ENCODE peak calls at places on chromosomes 1 and 21, in nine cellular contexts. F is fibroblast of pulmonary artery; K is posterior vena cava; U is GM23338; P is activated T-cell treated with anti-CD3 and anti-CD28 coated beads, Interleukin-2, amount 50 U/mL, for 72 hours; Q is activated naive CD8-positive, alpha-beta T cell treated with anti-CD3 and anti-CD28 coated beads, Interleukin-2, amount 50 U/mL, for 24 hours; M is hypothalamus; S is body of pancreas; G is B cell. V is an unnamed sample.
A peak's percentile ranks its signal among the peaks of the same experiment; 100 is the strongest.

GRCh38 chr1:99570486-99571089 is 75.3 kb upstream of the PALMD start:
- DNase-seq in M (no peak), P (no peak), S (no peak), K (no peak), U (no peak), Q (no peak), G (no peak), F (no peak), V (no peak)

GRCh38 chr21:41369105-41369914 is 7.5 kb downstream of the MX2 start:
- DNase-seq in U (peak; percentile 83), F (no peak), S (peak; percentile 33), K (no peak), G (peak; percentile 69), Q (peak; percentile 32), P (peak; percentile 47), M (no peak), V (no peak)

GRCh38 chr1:53076165-53076564 is 14.2 kb downstream of the PODN start:
- DNase-seq in P (no peak), U (no peak), Q (no peak), M (no peak), S (no peak), K (peak; percentile 65), G (no peak), F (no peak), V (no peak)

GRCh38 chr1:98429851-98430496 is 231.5 kb upstream of the SNX7 start:
- DNase-seq in G (no peak), U (no peak), K (no peak), F (no peak), Q (no peak), M (no peak), P (no peak), S (peak; percentile 64), V (no peak)

GRCh38 chr21:31665397-31665796 is 5.9 kb downstream of the SOD1 start:
- DNase-seq in U (no peak), G (no peak), P (peak; percentile 21), Q (peak; percentile 23), K (no peak), S (peak; percentile 9), M (no peak), F (peak; percentile 35), V (peak; percentile 21)

GRCh38 chr1:16375521-16376359 is 8.7 kb downstream of the SZRD1 start:
- DNase-seq in G (no peak), K (no peak), Q (no peak), P (no peak), M (no peak), U (no peak), S (no peak), F (peak; percentile 90), V (no peak)

GRCh38 chr21:43361493-43362296 is 65.2 kb downstream of the SIK1 start:
- DNase-seq in U (peak; percentile 25), P (peak; percentile 14), G (peak; percentile 70), F (no peak), Q (peak; percentile 33), K (no peak), M (no peak), S (no peak), V (no peak)

GRCh38 chr1:231192620-231193163 is 30.8 kb downstream of the TRIM67 start:
- DNase-seq in U (no peak), S (peak; percentile 85), K (peak; percentile 63), Q (no peak), P (no peak), G (no peak), F (peak; percentile 35), M (peak; percentile 69), V (no peak)

GRCh38 chr1:30232288-30232899 is 491.0 kb downstream of the MATN1 start:
- DNase-seq in U (peak; percentile 71), K (no peak), G (no peak), F (no peak), M (no peak), S (no peak), Q (peak; percentile 15), P (peak; percentile 22), V (no peak)

GRCh38 chr1:198676253-198676652 is 37.4 kb downstream of the PTPRC start:
- DNase-seq in G (no peak), P (peak; percentile 39), K (no peak), F (no peak), U (no peak), S (no peak), Q (no peak), M (no peak), V (no peak)

GRCh38 chr1:229570891-229571516 is 12.5 kb upstream of the ABCB10 start:
- DNase-seq in Q (no peak), S (peak; percentile 53), U (no peak), K (no peak), F (no peak), M (no peak), P (no peak), G (no peak), V (no peak)

GRCh38 chr1:166671627-166672026 is 167.6 kb upstream of the POGK start:
- DNase-seq in Q (no peak), P (no peak), M (no peak), S (no peak), F (no peak), K (no peak), G (no peak), U (no peak), V (no peak)

GRCh38 chr1:14570514-14570913 is 28.0 kb upstream of the KAZN start:
- DNase-seq in Q (no peak), K (no peak), G (no peak), F (no peak), P (no peak), S (no peak), U (no peak), M (no peak), V (no peak)

GRCh38 chr21:39660191-39660590 is 47.5 kb downstream of the B3GALT5 start:
- DNase-seq in G (no peak), U (no peak), S (peak; percentile 78), F (peak; percentile 28), P (no peak), M (no peak), Q (no peak), K (no peak), V (no peak)

GRCh38 chr1:160942926-160943325 is 11.7 kb downstream of the ITLN2 start:
- DNase-seq in S (peak; percentile 5), M (no peak), Q (no peak), U (peak; percentile 55), P (no peak), K (no peak), F (peak; percentile 35), G (no peak), V (no peak)

GRCh38 chr1:56590520-56591011 is 11.2 kb upstream of the PLPP3 start:
- DNase-seq in F (peak; percentile 62), M (no peak), U (no peak), P (no peak), K (no peak), S (no peak), Q (no peak), G (no peak), V (no peak)

GRCh38 chr1:25912076-25912831 is 6.0 kb upstream of the STMN1 start:
- DNase-seq in U (no peak), S (no peak), G (no peak), K (no peak), F (peak; percentile 77), P (no peak), Q (no peak), M (no peak), V (no peak)

GRCh38 chr1:19166066-19166465 is 44.0 kb downstream of the UBR4 start:
- DNase-seq in G (no peak), Q (no peak), M (no peak), S (no peak), F (no peak), U (no peak), K (no peak), P (no peak), V (no peak)

GRCh38 chr1:158153179-158153578 is 27.5 kb upstream of the CD1D start:
- DNase-seq in M (no peak), K (no peak), F (peak; percentile 4), P (no peak), U (no peak), S (no peak), Q (no peak), G (no peak), V (no peak)

GRCh38 chr1:8903908-8904650 is 25.6 kb upstream of the ENO1 start:
- DNase-seq in S (peak; percentile 68), F (peak; percentile 96), M (no peak), K (peak; percentile 78), U (no peak), Q (no peak), G (no peak), P (no peak), V (peak; percentile 55)

GRCh38 chr1:147808025-147808424 is 47.6 kb upstream of the GJA5 start:
- DNase-seq in P (no peak), M (no peak), K (no peak), S (peak; percentile 25), F (peak; percentile 84), G (no peak), U (peak; percentile 35), Q (no peak), V (no peak)

GRCh38 chr1:155072531-155073289 is 5.9 kb upstream of the EFNA3 start:
- DNase-seq in P (no peak), F (no peak), U (no peak), K (no peak), G (no peak), Q (no peak), S (no peak), M (no peak), V (no peak)

GRCh38 chr1:119372493-119373086 is 4.0 kb downstream of the HAO2 start:
- DNase-seq in M (no peak), G (no peak), K (no peak), F (peak; percentile 34), P (peak; percentile 5), Q (no peak), U (peak; percentile 90), S (peak; percentile 8), V (peak; percentile 9)

GRCh38 chr1:194975913-194976312 is 1632.3 kb downstream of the KCNT2 start:
- DNase-seq in S (no peak), K (no peak), G (no peak), U (no peak), F (peak; percentile 3), Q (no peak), P (no peak), M (no peak), V (no peak)

GRCh38 chr1:164560076-164560475 is 1.1 kb downstream of the PBX1 start:
- DNase-seq in S (peak; percentile 4), F (peak; percentile 32), P (no peak), M (no peak), K (no peak), Q (no peak), G (no peak), U (no peak), V (no peak)

GRCh38 chr1:201379733-201380242 is 2.3 kb upstream of the TNNT2 start:
- DNase-seq in M (no peak), G (no peak), Q (no peak), F (no peak), U (no peak), S (no peak), P (no peak), K (no peak), V (no peak)

GRCh38 chr1:40027647-40028046 is 12.9 kb upstream of the CAP1 start:
- DNase-seq in K (no peak), Q (no peak), F (no peak), G (no peak), P (no peak), S (no peak), M (no peak), U (no peak), V (no peak)

GRCh38 chr1:109193653-109194590 is 19.8 kb upstream of the SARS1 start:
- DNase-seq in G (peak; percentile 69), F (peak; percentile 46), K (no peak), S (peak; percentile 46), Q (peak; percentile 77), P (peak; percentile 66), U (peak; percentile 69), M (no peak), V (no peak)

V was measured in 8988T.